ENCODE peak calls at places on chromosomes 7 and 10, in seven cellular contexts. A is OCI-LY7; N is A172; B is stimulated activated CD4-positive, alpha-beta T cell treated with anti-CD3 and anti-CD28 coated beads, TNF-alpha, amount 100 ng/mL, for 48 hours; X is astrocyte; U is progenitor cell of endocrine pancreas; Y is GM20000. I is an unnamed sample.

GRCh38 chr7:44289341-44290249 is 35.8 kb downstream of the CAMK2B start:
- DNase-seq in B (no peak), X (no peak), A (no peak), Y (no peak), N (no peak), U (peak), I (no peak)

GRCh38 chr7:42883950-42884349 is 27.9 kb downstream of the C7orf25 start:
- DNase-seq in A (peak), N (no peak), U (no peak), Y (no peak), X (peak), B (no peak), I (no peak)

GRCh38 chr10:106577756-106578155 is 586.8 kb downstream of the SORCS1 start:
- DNase-seq in Y (no peak), B (no peak), N (no peak), U (no peak), A (no peak), X (no peak), I (no peak)

GRCh38 chr7:108452707-108453106 is 3.5 kb downstream of the NRCAM start:
- DNase-seq in A (peak), N (no peak), X (no peak), U (no peak), Y (peak), B (no peak), I (peak)

GRCh38 chr7:73894851-73895441 is 34.0 kb downstream of the TMEM270 start:
- DNase-seq in Y (no peak), U (no peak), N (peak), A (no peak), X (peak), B (no peak), I (no peak)

GRCh38 chr10:128859738-128860386 is 607.2 kb upstream of the MGMT start:
- DNase-seq in B (peak), X (no peak), A (peak), N (peak), Y (peak), U (no peak), I (peak)

GRCh38 chr7:89029864-89030263 is 234.3 kb upstream of the TEX47 start:
- DNase-seq in N (peak), B (no peak), X (peak), Y (no peak), A (no peak), U (no peak), I (no peak)

GRCh38 chr7:63789378-63790176 is 209.1 kb upstream of the ZNF722 start:
- DNase-seq in U (no peak), Y (peak), A (no peak), B (no peak), X (no peak), N (no peak), I (no peak)

GRCh38 chr7:139431459-139431858 is 52.0 kb downstream of the KLRG2 start:
- DNase-seq in U (no peak), N (no peak), B (no peak), A (no peak), X (peak), Y (no peak), I (no peak)

GRCh38 chr10:95653895-95654294 is 2.6 kb downstream of the ALDH18A1 start:
- DNase-seq in Y (no peak), A (no peak), B (no peak), U (no peak), X (no peak), N (no peak), I (no peak)

GRCh38 chr7:148347981-148348380 is 242.6 kb upstream of the C7orf33 start:
- DNase-seq in X (no peak), N (no peak), Y (no peak), U (no peak), B (no peak), A (no peak), I (no peak)

GRCh38 chr7:96388620-96389383 is 66.9 kb upstream of the SLC25A13 start:
- DNase-seq in N (peak), U (no peak), X (peak), A (no peak), Y (no peak), B (no peak), I (no peak)

GRCh38 chr7:16801111-16801542 is 3.7 kb downstream of the AGR2 start:
- DNase-seq in Y (peak), N (peak), X (peak), B (no peak), U (no peak), A (peak), I (peak)

GRCh38 chr7:86747698-86748097 is 104.0 kb downstream of the GRM3 start:
- DNase-seq in Y (no peak), U (no peak), X (no peak), A (no peak), N (no peak), B (no peak), I (no peak)

GRCh38 chr10:7625836-7626235 is 40.9 kb downstream of the ITIH5 start:
- DNase-seq in A (no peak), N (no peak), Y (no peak), B (no peak), U (no peak), X (peak), I (no peak)

GRCh38 chr7:152752513-152752912 is 7.0 kb upstream of the ACTR3B start:
- DNase-seq in Y (no peak), B (no peak), N (no peak), U (no peak), X (no peak), A (no peak), I (no peak)

GRCh38 chr10:110410329-110411046 is 87.2 kb upstream of the DUSP5 start:
- DNase-seq in X (peak), N (peak), Y (no peak), A (no peak), B (no peak), U (no peak), I (no peak)

GRCh38 chr10:51074238-51075028 is at the start of gene PRKG1:
- DNase-seq in X (peak), N (no peak), Y (no peak), U (peak), B (no peak), A (no peak), I (peak)

GRCh38 chr10:79472951-79473350 is 27.5 kb upstream of the ZCCHC24 start:
- DNase-seq in U (no peak), A (no peak), X (no peak), B (no peak), N (no peak), Y (no peak), I (no peak)

GRCh38 chr10:89114846-89115625 is 92.1 kb downstream of the CH25H start:
- DNase-seq in U (no peak), B (no peak), N (no peak), Y (no peak), X (peak), A (no peak), I (no peak)

GRCh38 chr7:1027285-1028043 is 16.9 kb upstream of the GPR146 start:
- DNase-seq in A (peak), U (no peak), Y (no peak), X (peak), B (no peak), N (no peak), I (no peak)

GRCh38 chr7:17968791-17969715 is 28.8 kb upstream of the SNX13 start:
- DNase-seq in A (no peak), U (no peak), B (no peak), Y (no peak), N (peak), X (no peak), I (no peak)

GRCh38 chr10:72587568-72587967 is 38.3 kb downstream of the MICU1 start:
- DNase-seq in B (no peak), X (no peak), U (no peak), Y (no peak), A (no peak), N (no peak), I (no peak)

GRCh38 chr7:33933611-33934281 is 28.4 kb downstream of the BMPER start:
- DNase-seq in A (no peak), X (peak), N (peak), B (no peak), Y (no peak), U (no peak), I (no peak)

GRCh38 chr7:86913709-86914108 is 145.7 kb downstream of the ELAPOR2 start:
- DNase-seq in A (no peak), X (peak), N (no peak), U (no peak), B (no peak), Y (no peak), I (no peak)

GRCh38 chr7:150379590-150380379 is 655 bp downstream of the ZNF775 start:
- DNase-seq in A (no peak), U (no peak), B (no peak), Y (no peak), X (no peak), N (peak), I (no peak)

GRCh38 chr7:158623241-158623640 is 35.6 kb upstream of the PTPRN2 start:
- DNase-seq in A (no peak), Y (no peak), X (no peak), N (no peak), U (no peak), B (no peak), I (no peak)

I was measured in germinal center.